ENCODE peak calls at places on chromosomes 11 and 22, in four cellular contexts. X, O, J and W are unnamed samples.

GRCh38 chr22:36239401-36240171 is at the start of gene APOL2:
- DNase-seq in X (peak), J (peak), O (peak), W (peak)

GRCh38 chr11:120564573-120565301 is 53.2 kb downstream of the GRIK4 start:
- DNase-seq in O (peak), J (no peak), X (no peak), W (peak)

GRCh38 chr11:12802418-12803085 is 128.3 kb downstream of the TEAD1 start:
- DNase-seq in J (peak), X (no peak), O (peak), W (peak)

GRCh38 chr11:110989734-110990133 is 255.8 kb upstream of the POU2AF2 start:
- DNase-seq in X (no peak), J (peak), O (no peak), W (no peak)

GRCh38 chr22:24112188-24112587 is 69.1 kb upstream of the SUSD2 start:
- DNase-seq in O (no peak), X (no peak), J (no peak), W (no peak)

GRCh38 chr22:27952091-27952490 is 33.0 kb upstream of the PITPNB start:
- DNase-seq in J (no peak), O (no peak), X (no peak), W (no peak)

GRCh38 chr22:27934069-27934468 is 15.0 kb upstream of the PITPNB start:
- DNase-seq in X (no peak), J (no peak), O (no peak), W (no peak)

GRCh38 chr11:123000721-123001120 is 19.1 kb upstream of the BSX start:
- DNase-seq in X (no peak), J (no peak), O (no peak), W (no peak)

GRCh38 chr11:120180571-120181445 is 30.0 kb upstream of the OAF start:
- DNase-seq in X (no peak), O (no peak), J (no peak), W (no peak)